ENCODE peak calls at places on chromosomes 5 and 9, in seven cellular contexts. F is SK-N-SH, P is K562, C is HCT116, Y is HepG2, W is H1, G is GM12878. I is an unnamed sample.

GRCh38 chr9:72834994-72835393 is 117.9 kb downstream of the ALDH1A1 start:
- DNase-seq in F (no peak), P (no peak), C (no peak), Y (peak; percentile 82), W (no peak), G (no peak), I (no peak)

GRCh38 chr5:32942225-32942989 is 231.3 kb downstream of the NPR3 start:
- DNase-seq in F (peak; percentile 10), P (peak; percentile 26), C (peak; percentile 55), Y (peak; percentile 38), W (peak; percentile 50), G (no peak), I (peak; percentile 36)

GRCh38 chr9:124411514-124412227 is 3.6 kb downstream of the PSMB7 start:
- DNase-seq in F (no peak), P (no peak), C (no peak), Y (no peak), W (no peak), G (no peak), I (no peak)

GRCh38 chr9:134044944-134045343 is 19.7 kb downstream of the BRD3OS start:
- DNase-seq in F (no peak), P (no peak), C (no peak), Y (no peak), W (no peak), G (no peak), I (no peak)

GRCh38 chr5:154273028-154273617 is 82.6 kb downstream of the GALNT10 start:
- DNase-seq in F (no peak), P (peak; percentile 55), C (no peak), Y (no peak), W (no peak), G (no peak), I (no peak)

GRCh38 chr5:16143361-16144049 is 36.1 kb downstream of the MARCHF11 start:
- DNase-seq in F (no peak), P (no peak), C (no peak), Y (no peak), W (no peak), G (no peak), I (no peak)

GRCh38 chr5:139698461-139699146 is 50.5 kb downstream of the CXXC5 start:
- DNase-seq in F (peak; percentile 68), P (peak; percentile 59), C (no peak), Y (no peak), W (peak; percentile 95), G (no peak), I (no peak)

GRCh38 chr5:163504091-163504931 is 1.1 kb upstream of the MAT2B start:
- DNase-seq in F (peak; percentile 33), P (peak; percentile 22), C (no peak), Y (peak; percentile 27), W (no peak), G (no peak), I (no peak)

GRCh38 chr9:115615821-115616665 is 498.1 kb upstream of the TNC start:
- DNase-seq in F (peak; percentile 4), P (no peak), C (no peak), Y (no peak), W (no peak), G (no peak), I (no peak)

GRCh38 chr9:21856301-21857094 is 54.1 kb downstream of the MTAP start:
- DNase-seq in F (no peak), P (no peak), C (no peak), Y (peak; percentile 33), W (no peak), G (no peak), I (no peak)

GRCh38 chr5:172777381-172778222 is 6.6 kb upstream of the DUSP1 start:
- DNase-seq in F (no peak), P (peak; percentile 74), C (peak; percentile 76), Y (peak; percentile 90), W (no peak), G (no peak), I (no peak)

GRCh38 chr5:143921525-143922311 is 109.8 kb downstream of the HMHB1 start:
- DNase-seq in F (no peak), P (no peak), C (no peak), Y (no peak), W (no peak), G (no peak), I (no peak)

GRCh38 chr9:35341585-35341984 is 148.3 kb upstream of the RUSC2 start:
- DNase-seq in F (no peak), P (no peak), C (no peak), Y (no peak), W (no peak), G (no peak), I (no peak)

GRCh38 chr9:96158909-96159575 is 142.9 kb downstream of the HSD17B3 start:
- DNase-seq in F (no peak), P (no peak), C (no peak), Y (no peak), W (no peak), G (no peak), I (no peak)

GRCh38 chr9:22141906-22142305 is 132.8 kb upstream of the CDKN2B start:
- DNase-seq in F (no peak), P (no peak), C (no peak), Y (peak; percentile 8), W (no peak), G (no peak), I (no peak)

GRCh38 chr5:76365558-76365957 is 37.5 kb upstream of the IQGAP2 start:
- DNase-seq in F (no peak), P (no peak), C (no peak), Y (no peak), W (no peak), G (no peak), I (no peak)

GRCh38 chr9:114884787-114885452 is 45.5 kb downstream of the TNFSF8 start:
- DNase-seq in F (no peak), P (no peak), C (no peak), Y (peak; percentile 87), W (no peak), G (no peak), I (no peak)

GRCh38 chr5:103800728-103801127 is 238.1 kb upstream of the NUDT12 start:
- DNase-seq in F (no peak), P (no peak), C (no peak), Y (no peak), W (no peak), G (no peak), I (no peak)

GRCh38 chr9:135169709-135170226 is 82.3 kb downstream of the OLFM1 start:
- DNase-seq in F (no peak), P (no peak), C (no peak), Y (no peak), W (no peak), G (no peak), I (no peak)

GRCh38 chr5:172731286-172732073 is 39.5 kb downstream of the DUSP1 start:
- DNase-seq in F (no peak), P (no peak), C (peak; percentile 66), Y (peak; percentile 79), W (no peak), G (no peak), I (no peak)

GRCh38 chr5:40796487-40796889 is 1.7 kb downstream of the PRKAA1 start:
- DNase-seq in F (no peak), P (no peak), C (no peak), Y (no peak), W (no peak), G (no peak), I (no peak)

GRCh38 chr9:136694163-136694864 is 7.1 kb upstream of the AGPAT2 start:
- DNase-seq in F (peak; percentile 92), P (peak; percentile 94), C (peak; percentile 43), Y (peak; percentile 33), W (peak; percentile 90), G (no peak), I (no peak)

GRCh38 chr9:115494958-115495690 is 377.2 kb upstream of the TNC start:
- DNase-seq in F (peak; percentile 41), P (no peak), C (no peak), Y (peak; percentile 85), W (no peak), G (no peak), I (no peak)

GRCh38 chr9:134366223-134367031 is 40.2 kb downstream of the RXRA start:
- DNase-seq in F (peak; percentile 93), P (no peak), C (no peak), Y (no peak), W (no peak), G (no peak), I (no peak)

GRCh38 chr5:73625905-73626811 is at the start of gene ARHGEF28:
- DNase-seq in F (peak; percentile 92), P (no peak), C (no peak), Y (peak; percentile 49), W (peak; percentile 72), G (no peak), I (no peak)

DNA sequence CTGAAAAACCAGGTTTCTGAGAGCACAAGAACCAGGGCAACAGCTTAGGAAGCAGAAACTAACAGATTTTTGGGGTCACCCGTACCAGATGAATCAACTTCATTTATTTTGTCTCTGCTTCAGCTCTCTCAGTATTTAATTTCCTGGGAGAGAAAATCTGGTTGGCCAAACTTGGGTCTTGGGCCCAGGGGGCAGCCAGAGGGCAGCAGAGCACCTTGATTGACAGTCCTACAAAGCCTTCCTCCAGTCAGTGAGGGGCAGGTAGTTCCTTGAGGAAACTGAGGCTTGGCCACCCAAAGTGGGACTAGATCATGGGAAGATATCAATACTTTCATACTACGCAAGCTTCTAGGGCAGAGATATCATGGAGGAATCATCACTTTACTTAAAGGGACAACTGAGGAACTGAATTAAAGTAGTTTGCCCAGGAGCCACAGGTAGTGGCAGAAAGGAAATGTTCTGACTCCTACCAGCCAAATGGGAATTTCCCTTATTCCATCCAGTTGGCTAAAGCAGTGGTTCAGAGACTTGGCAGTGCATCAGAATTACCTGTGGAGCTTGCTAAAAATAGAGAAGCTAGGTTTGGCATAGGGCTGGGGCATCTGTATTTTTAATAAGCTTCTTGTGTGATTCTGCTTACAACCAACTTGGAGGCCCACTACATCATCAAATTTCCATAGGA is 21.5 kb upstream of the ARHGAP26 start:
- DNase-seq in F (peak; percentile 16), P (peak; percentile 23), C (no peak), Y (peak; percentile 42), W (peak; percentile 66), G (no peak), I (peak; percentile 28)
- TF ChIP-seq YY1 in F (no peak), P (no peak), C (no peak), Y (no peak), W (no peak), G (no peak), I (no peak)

DNA sequence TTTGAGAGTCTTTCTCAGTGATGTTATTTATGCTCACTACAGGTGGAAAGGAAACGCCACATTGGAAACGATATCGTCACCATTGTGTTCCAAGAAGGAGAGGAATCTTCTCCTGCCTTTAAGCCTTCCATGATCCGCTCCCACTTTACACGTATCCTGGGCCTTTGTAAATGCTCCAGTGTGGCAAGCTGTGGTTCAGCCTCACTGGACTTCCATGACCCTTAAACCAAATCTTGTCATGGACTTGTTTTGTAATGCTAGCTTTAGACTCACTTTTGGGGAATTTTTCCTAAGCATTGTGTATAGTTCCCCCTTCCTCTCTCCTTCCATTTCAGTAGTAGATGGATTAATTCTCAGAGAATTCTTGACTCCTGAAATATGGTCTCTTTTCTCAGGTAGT is 60.9 kb upstream of the SLC2A8 start:
- DNase-seq in F (no peak), P (no peak), C (no peak), Y (no peak), W (no peak), G (no peak), I (no peak)
- TF ChIP-seq YY1 in F (no peak), P (no peak), C (no peak), Y (no peak), W (no peak), G (no peak), I (no peak)

GRCh38 chr9:128249558-128249913 is 26.3 kb downstream of the GOLGA2 start:
- DNase-seq in F (no peak), P (peak; percentile 55), C (no peak), Y (no peak), W (no peak), G (no peak), I (no peak)
- TF ChIP-seq YY1 in F (no peak), P (no peak), C (no peak), Y (no peak), W (no peak), G (no peak), I (no peak)

GRCh38 chr5:135600141-135600570 is 21.4 kb upstream of the CXCL14 start:
- DNase-seq in F (no peak), P (no peak), C (no peak), Y (no peak), W (peak; percentile 23), G (no peak), I (no peak)
- TF ChIP-seq YY1 in F (no peak), P (no peak), C (no peak), Y (no peak), W (no peak), G (no peak), I (no peak)

I was measured in NT2/D1.